ENCODE peak calls at places on chromosome 1, in eight cellular contexts. O, Z, F, G, K, N, Y and R are unnamed samples.

GRCh38 chr1:19341201-19342076 is 29.3 kb downstream of the SLC66A1 start:
- DNase-seq in K (peak; percentile 60), Z (peak; percentile 77), G (peak; percentile 93), Y (peak; percentile 69), F (peak; percentile 74), O (peak; percentile 65), N (peak; percentile 63), R (peak; percentile 74)

GRCh38 chr1:203559523-203559922 is 65.6 kb downstream of the OPTC start:
- DNase-seq in F (no peak), Y (no peak), Z (no peak), K (no peak), N (no peak), G (no peak), O (peak; percentile 87), R (no peak)

GRCh38 chr1:17314491-17314971 is 6.5 kb downstream of the PADI4 start:
- DNase-seq in Z (no peak), O (no peak), K (no peak), F (no peak), G (no peak), N (no peak), Y (no peak), R (no peak)

GRCh38 chr1:12208271-12208670 is 21.6 kb upstream of the VPS13D start:
- DNase-seq in N (no peak), Z (no peak), K (no peak), Y (no peak), F (no peak), O (no peak), G (no peak), R (no peak)

GRCh38 chr1:77031101-77031662 is 163.9 kb downstream of the ST6GALNAC5 start:
- DNase-seq in G (no peak), O (peak; percentile 73), Z (no peak), K (no peak), Y (no peak), F (peak; percentile 75), N (no peak), R (no peak)

GRCh38 chr1:77057994-77058585 is 161.1 kb downstream of the PIGK start:
- DNase-seq in G (peak; percentile 16), F (no peak), Y (no peak), Z (no peak), N (no peak), K (no peak), O (no peak), R (no peak)

GRCh38 chr1:205351984-205352713 is 4.6 kb downstream of the KLHDC8A start:
- DNase-seq in Y (no peak), O (peak; percentile 40), Z (no peak), F (peak; percentile 53), K (no peak), N (no peak), G (peak; percentile 36), R (no peak)

GRCh38 chr1:200923607-200924006 is 28.9 kb downstream of the INAVA start:
- DNase-seq in Y (no peak), N (no peak), F (no peak), K (no peak), O (peak; percentile 4), Z (no peak), G (no peak), R (no peak)

GRCh38 chr1:77642196-77642595 is 40.3 kb downstream of the ZZZ3 start:
- DNase-seq in N (no peak), G (no peak), Y (no peak), Z (no peak), K (no peak), F (no peak), O (peak; percentile 38), R (no peak)

GRCh38 chr1:192678099-192678498 is 42.2 kb downstream of the RGS13 start:
- DNase-seq in Y (no peak), G (no peak), K (no peak), F (no peak), O (peak; percentile 21), Z (no peak), N (no peak), R (no peak)

GRCh38 chr1:87115317-87115885 is 201.0 kb downstream of the HS2ST1 start:
- DNase-seq in F (no peak), O (peak; percentile 85), Y (no peak), N (no peak), G (no peak), K (no peak), Z (no peak), R (no peak)

GRCh38 chr1:40948741-40949528 is 30.6 kb upstream of the CTPS1 start:
- DNase-seq in F (peak; percentile 78), K (no peak), O (peak; percentile 73), Y (peak; percentile 91), G (peak; percentile 82), N (peak; percentile 32), Z (no peak), R (no peak)

GRCh38 chr1:63894627-63895256 is 120.9 kb downstream of the ROR1 start:
- DNase-seq in F (no peak), Z (no peak), O (no peak), N (no peak), Y (no peak), G (no peak), K (no peak), R (no peak)

GRCh38 chr1:58754683-58755467 is 29.0 kb downstream of the JUN start:
- DNase-seq in Z (peak; percentile 52), F (no peak), O (no peak), N (no peak), G (no peak), Y (no peak), K (no peak), R (no peak)

GRCh38 chr1:43530483-43531452 is at the start of gene PTPRF:
- DNase-seq in G (peak; percentile 74), Y (peak; percentile 83), F (peak; percentile 50), O (peak; percentile 48), N (peak; percentile 75), Z (no peak), K (no peak), R (peak; percentile 79)

GRCh38 chr1:222730866-222731265 is 6.1 kb upstream of the FAM177B start:
- DNase-seq in Z (no peak), Y (no peak), G (no peak), F (no peak), K (no peak), N (no peak), O (no peak), R (no peak)

GRCh38 chr1:153699116-153699515 is 20.6 kb downstream of the NPR1 start:
- DNase-seq in N (no peak), G (no peak), Y (no peak), Z (no peak), O (peak; percentile 35), F (peak; percentile 59), K (no peak), R (no peak)

GRCh38 chr1:46288485-46289133 is 14.8 kb downstream of the LRRC41 start:
- DNase-seq in O (peak; percentile 77), G (no peak), N (no peak), K (no peak), Y (no peak), F (no peak), Z (no peak), R (no peak)

GRCh38 chr1:93437976-93438605 is 9.8 kb upstream of the FNBP1L start:
- DNase-seq in Z (no peak), F (peak; percentile 51), K (no peak), G (no peak), O (peak; percentile 65), Y (no peak), N (no peak), R (no peak)
- TF ChIP-seq CTCF in Z (peak; percentile 52), F (peak; percentile 73), K (peak; percentile 38), G (peak; percentile 45), O (peak; percentile 78), Y (peak; percentile 43), N (peak; percentile 77), R (peak; percentile 68)

GRCh38 chr1:8911416-8912309 is 33.2 kb upstream of the ENO1 start:
- DNase-seq in O (no peak), Y (no peak), N (no peak), K (no peak), G (peak; percentile 25), F (peak; percentile 44), Z (no peak), R (no peak)

GRCh38 chr1:8910914-8911313 is 32.4 kb upstream of the ENO1 start:
- DNase-seq in Z (no peak), K (no peak), G (no peak), F (peak; percentile 52), Y (no peak), N (no peak), O (peak; percentile 51), R (no peak)

GRCh38 chr1:8908388-8909151 is 30.1 kb upstream of the ENO1 start:
- DNase-seq in G (no peak), O (no peak), F (peak; percentile 71), Z (no peak), K (no peak), N (no peak), Y (no peak), R (no peak)

GRCh38 chr1:8913457-8913856 is 32.2 kb upstream of the CA6 start:
- DNase-seq in N (no peak), K (no peak), G (no peak), O (no peak), Z (no peak), Y (no peak), F (no peak), R (no peak)

DNA sequence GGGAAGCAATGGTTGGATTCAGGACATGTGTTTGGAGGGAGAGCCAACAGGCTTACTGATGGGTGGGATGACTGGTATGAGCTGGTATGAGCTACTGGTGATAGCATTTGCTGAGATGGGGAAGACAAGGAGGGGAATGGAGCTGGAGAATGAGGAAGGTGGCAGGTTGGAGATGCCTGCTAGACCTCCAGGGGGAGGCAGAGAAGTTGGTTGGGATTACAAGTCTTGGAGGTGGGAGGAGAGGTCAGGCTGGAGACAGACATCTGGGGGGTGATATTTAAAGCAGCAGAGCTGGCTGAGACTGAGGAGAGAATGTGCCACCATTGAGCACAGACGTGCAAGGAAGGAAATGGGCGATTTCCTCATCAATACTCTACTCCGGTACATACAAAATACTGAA is 31.8 kb upstream of the ENO1 start:
- DNase-seq in F (peak; percentile 61), O (no peak), Z (no peak), K (no peak), Y (no peak), G (no peak), N (no peak), R (no peak)
- TF ChIP-seq CTCF in F (no peak), O (no peak), Z (no peak), K (no peak), Y (no peak), G (no peak), N (no peak), R (no peak)

DNA sequence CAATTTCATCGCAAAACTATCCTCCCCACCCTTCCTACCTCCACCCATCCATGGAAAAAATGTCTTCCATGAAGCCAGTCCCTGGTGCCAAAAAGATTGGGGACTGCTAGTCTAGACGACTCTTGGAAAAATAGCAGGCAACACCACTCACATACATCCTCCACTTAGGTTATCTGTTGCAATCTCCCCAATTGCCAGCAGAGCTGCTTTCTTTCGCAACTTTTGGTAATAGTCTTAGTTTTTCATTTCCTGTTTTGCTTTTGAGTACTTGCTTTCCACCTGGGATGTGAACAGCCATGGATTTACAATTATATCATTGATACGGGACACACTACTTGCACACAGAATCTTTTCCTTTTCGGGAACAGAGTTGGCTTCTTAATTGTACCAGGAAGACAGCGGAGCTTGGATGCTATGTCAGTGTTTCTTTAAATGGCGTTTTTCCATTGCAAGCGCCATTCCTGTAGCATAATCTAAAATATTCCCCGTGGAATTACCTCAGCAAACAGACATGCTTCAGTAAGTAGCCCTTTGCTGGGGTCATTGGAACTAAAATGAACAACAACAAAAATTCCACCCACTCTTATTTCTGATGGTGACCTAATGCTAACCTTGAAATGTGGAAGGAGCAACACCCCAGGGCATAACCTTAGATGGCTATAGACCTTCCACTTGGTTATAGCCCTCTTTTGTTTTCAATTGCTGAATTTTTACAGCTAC is 183.3 kb upstream of the ADGRL2 start:
- DNase-seq in N (no peak), F (no peak), O (peak; percentile 4), K (no peak), Z (no peak), G (no peak), Y (no peak), R (no peak)
- TF ChIP-seq CTCF in N (no peak), F (no peak), O (no peak), K (no peak), Z (no peak), G (no peak), Y (no peak), R (no peak)

GRCh38 chr1:226149806-226150205 is 36.7 kb downstream of the ACBD3 start:
- DNase-seq in N (no peak), O (peak; percentile 29), K (no peak), Z (no peak), Y (no peak), G (no peak), F (peak; percentile 37), R (no peak)
- TF ChIP-seq CTCF in N (no peak), O (no peak), K (no peak), Z (no peak), Y (no peak), G (no peak), F (no peak), R (no peak)